ENCODE peak calls at places on chromosomes 7 and 10, in eight cellular contexts. One of them, this sample, is unnamed.

GRCh38 chr7:131302453-131302852 is 25.2 kb upstream of the MKLN1 start:
- DNase-seq in activated CD4-positive, alpha-beta T cell treated with anti-CD3 and anti-CD28 coated beads, Interleukin-2, amount 10 ng/mL, durations not matched to agents 7 days and 5 days: no peak
- DNase-seq in neuronal stem cell: no peak
- DNase-seq in IMR-90: no peak
- DNase-seq in RKO: no peak
- DNase-seq in NCI-H1105: no peak
- DNase-seq in nucleus accumbens: no peak
- DNase-seq in Peyer's patch: no peak
- DNase-seq in this sample: no peak

GRCh38 chr7:49396194-49396593 is 377.2 kb upstream of the VWC2 start:
- DNase-seq in activated CD4-positive, alpha-beta T cell treated with anti-CD3 and anti-CD28 coated beads, Interleukin-2, amount 10 ng/mL, durations not matched to agents 7 days and 5 days: no peak
- DNase-seq in nucleus accumbens: no peak
- DNase-seq in neuronal stem cell: no peak
- DNase-seq in NCI-H1105: no peak
- DNase-seq in RKO: peak
- DNase-seq in Peyer's patch: no peak
- DNase-seq in IMR-90: no peak
- DNase-seq in this sample: no peak

GRCh38 chr10:19833508-19833824 is 17.2 kb downstream of the PLXDC2 start:
- DNase-seq in neuronal stem cell: no peak
- DNase-seq in NCI-H1105: no peak
- DNase-seq in RKO: no peak
- DNase-seq in nucleus accumbens: no peak
- DNase-seq in activated CD4-positive, alpha-beta T cell treated with anti-CD3 and anti-CD28 coated beads, Interleukin-2, amount 10 ng/mL, durations not matched to agents 7 days and 5 days: no peak
- DNase-seq in Peyer's patch: no peak
- DNase-seq in IMR-90: no peak
- DNase-seq in this sample: no peak

GRCh38 chr10:12214763-12215218 is 18.8 kb downstream of the CDC123 start:
- DNase-seq in Peyer's patch: peak
- DNase-seq in IMR-90: peak
- DNase-seq in RKO: peak
- DNase-seq in nucleus accumbens: no peak
- DNase-seq in neuronal stem cell: peak
- DNase-seq in NCI-H1105: no peak
- DNase-seq in activated CD4-positive, alpha-beta T cell treated with anti-CD3 and anti-CD28 coated beads, Interleukin-2, amount 10 ng/mL, durations not matched to agents 7 days and 5 days: peak
- DNase-seq in this sample: peak

GRCh38 chr10:102310356-102311024 is 65.2 kb downstream of the GBF1 start:
- DNase-seq in IMR-90: peak
- DNase-seq in NCI-H1105: no peak
- DNase-seq in neuronal stem cell: no peak
- DNase-seq in RKO: no peak
- DNase-seq in nucleus accumbens: no peak
- DNase-seq in activated CD4-positive, alpha-beta T cell treated with anti-CD3 and anti-CD28 coated beads, Interleukin-2, amount 10 ng/mL, durations not matched to agents 7 days and 5 days: no peak
- DNase-seq in Peyer's patch: no peak
- DNase-seq in this sample: peak

GRCh38 chr10:32627183-32627582 is 181.2 kb downstream of the CCDC7 start:
- DNase-seq in neuronal stem cell: no peak
- DNase-seq in RKO: no peak
- DNase-seq in Peyer's patch: no peak
- DNase-seq in NCI-H1105: no peak
- DNase-seq in IMR-90: no peak
- DNase-seq in activated CD4-positive, alpha-beta T cell treated with anti-CD3 and anti-CD28 coated beads, Interleukin-2, amount 10 ng/mL, durations not matched to agents 7 days and 5 days: no peak
- DNase-seq in nucleus accumbens: no peak
- DNase-seq in this sample: no peak

GRCh38 chr7:28958235-28958945 is at the start of gene TRIL:
- DNase-seq in IMR-90: peak
- DNase-seq in activated CD4-positive, alpha-beta T cell treated with anti-CD3 and anti-CD28 coated beads, Interleukin-2, amount 10 ng/mL, durations not matched to agents 7 days and 5 days: no peak
- DNase-seq in NCI-H1105: no peak
- DNase-seq in RKO: no peak
- DNase-seq in nucleus accumbens: peak
- DNase-seq in Peyer's patch: no peak
- DNase-seq in neuronal stem cell: peak
- DNase-seq in this sample: peak

GRCh38 chr7:79868010-79868409 is 266.6 kb upstream of the GNAI1 start:
- DNase-seq in RKO: no peak
- DNase-seq in neuronal stem cell: no peak
- DNase-seq in IMR-90: peak
- DNase-seq in activated CD4-positive, alpha-beta T cell treated with anti-CD3 and anti-CD28 coated beads, Interleukin-2, amount 10 ng/mL, durations not matched to agents 7 days and 5 days: no peak
- DNase-seq in NCI-H1105: no peak
- DNase-seq in Peyer's patch: no peak
- DNase-seq in nucleus accumbens: no peak
- DNase-seq in this sample: no peak

GRCh38 chr10:86306628-86307278 is 59.8 kb downstream of the GRID1 start:
- DNase-seq in RKO: peak
- DNase-seq in nucleus accumbens: no peak
- DNase-seq in activated CD4-positive, alpha-beta T cell treated with anti-CD3 and anti-CD28 coated beads, Interleukin-2, amount 10 ng/mL, durations not matched to agents 7 days and 5 days: peak
- DNase-seq in IMR-90: peak
- DNase-seq in Peyer's patch: no peak
- DNase-seq in NCI-H1105: no peak
- DNase-seq in neuronal stem cell: peak
- DNase-seq in this sample: no peak

GRCh38 chr10:116706281-116706680 is 36.1 kb downstream of the HSPA12A start:
- DNase-seq in Peyer's patch: no peak
- DNase-seq in nucleus accumbens: no peak
- DNase-seq in RKO: no peak
- DNase-seq in NCI-H1105: no peak
- DNase-seq in activated CD4-positive, alpha-beta T cell treated with anti-CD3 and anti-CD28 coated beads, Interleukin-2, amount 10 ng/mL, durations not matched to agents 7 days and 5 days: no peak
- DNase-seq in IMR-90: no peak
- DNase-seq in neuronal stem cell: no peak
- DNase-seq in this sample: no peak

GRCh38 chr10:78806805-78807221 is 262.0 kb upstream of the ZMIZ1 start:
- DNase-seq in activated CD4-positive, alpha-beta T cell treated with anti-CD3 and anti-CD28 coated beads, Interleukin-2, amount 10 ng/mL, durations not matched to agents 7 days and 5 days: no peak
- DNase-seq in IMR-90: no peak
- DNase-seq in RKO: no peak
- DNase-seq in NCI-H1105: no peak
- DNase-seq in Peyer's patch: no peak
- DNase-seq in nucleus accumbens: no peak
- DNase-seq in neuronal stem cell: no peak
- DNase-seq in this sample: no peak

GRCh38 chr7:111864291-111864976 is 302.1 kb upstream of the IMMP2L start:
- DNase-seq in RKO: no peak
- DNase-seq in NCI-H1105: no peak
- DNase-seq in neuronal stem cell: no peak
- DNase-seq in nucleus accumbens: no peak
- DNase-seq in Peyer's patch: no peak
- DNase-seq in IMR-90: peak
- DNase-seq in activated CD4-positive, alpha-beta T cell treated with anti-CD3 and anti-CD28 coated beads, Interleukin-2, amount 10 ng/mL, durations not matched to agents 7 days and 5 days: no peak
- DNase-seq in this sample: no peak

GRCh38 chr7:473211-473734 is 46.4 kb downstream of the PDGFA start:
- DNase-seq in IMR-90: no peak
- DNase-seq in RKO: no peak
- DNase-seq in Peyer's patch: no peak
- DNase-seq in NCI-H1105: no peak
- DNase-seq in activated CD4-positive, alpha-beta T cell treated with anti-CD3 and anti-CD28 coated beads, Interleukin-2, amount 10 ng/mL, durations not matched to agents 7 days and 5 days: no peak
- DNase-seq in neuronal stem cell: no peak
- DNase-seq in nucleus accumbens: no peak
- DNase-seq in this sample: no peak

GRCh38 chr10:71933651-71934050 is 30.5 kb upstream of the CHST3 start:
- DNase-seq in neuronal stem cell: no peak
- DNase-seq in IMR-90: no peak
- DNase-seq in activated CD4-positive, alpha-beta T cell treated with anti-CD3 and anti-CD28 coated beads, Interleukin-2, amount 10 ng/mL, durations not matched to agents 7 days and 5 days: peak
- DNase-seq in RKO: no peak
- DNase-seq in NCI-H1105: no peak
- DNase-seq in nucleus accumbens: no peak
- DNase-seq in Peyer's patch: no peak
- DNase-seq in this sample: no peak

GRCh38 chr7:109745677-109746410 is 1176.2 kb downstream of the DNAJB9 start:
- DNase-seq in Peyer's patch: no peak
- DNase-seq in NCI-H1105: no peak
- DNase-seq in neuronal stem cell: no peak
- DNase-seq in nucleus accumbens: no peak
- DNase-seq in RKO: no peak
- DNase-seq in activated CD4-positive, alpha-beta T cell treated with anti-CD3 and anti-CD28 coated beads, Interleukin-2, amount 10 ng/mL, durations not matched to agents 7 days and 5 days: no peak
- DNase-seq in IMR-90: no peak
- DNase-seq in this sample: no peak

GRCh38 chr10:3692331-3692860 is 92.6 kb downstream of the KLF6 start:
- DNase-seq in RKO: no peak
- DNase-seq in Peyer's patch: no peak
- DNase-seq in IMR-90: no peak
- DNase-seq in neuronal stem cell: no peak
- DNase-seq in NCI-H1105: no peak
- DNase-seq in nucleus accumbens: no peak
- DNase-seq in activated CD4-positive, alpha-beta T cell treated with anti-CD3 and anti-CD28 coated beads, Interleukin-2, amount 10 ng/mL, durations not matched to agents 7 days and 5 days: no peak
- DNase-seq in this sample: no peak

This sample was measured in hepatic stellate cell.